ENCODE peak calls at places on chromosomes 5 and 9, in nine cellular contexts. R, F, C, V, L, A, J, B and K are unnamed samples.

GRCh38 chr5:139847091-139847490 is 51.5 kb downstream of the PSD2 start:
- DNase-seq in L (no peak), J (no peak), B (no peak), V (no peak), A (no peak), R (no peak), C (no peak), F (no peak), K (no peak)

GRCh38 chr9:124621371-124622328 is 114.5 kb upstream of the NR5A1 start:
- DNase-seq in V (no peak), B (peak), F (peak), J (no peak), L (no peak), A (no peak), R (no peak), C (no peak), K (peak)

GRCh38 chr5:87074934-87075541 is 192.6 kb upstream of the RASA1 start:
- DNase-seq in A (peak), R (no peak), C (no peak), V (no peak), L (no peak), B (no peak), F (no peak), J (no peak), K (no peak)

GRCh38 chr5:36575367-36575781 is 31.0 kb upstream of the SLC1A3 start:
- DNase-seq in A (no peak), V (no peak), L (no peak), F (peak), J (no peak), B (no peak), C (no peak), R (no peak), K (peak)

GRCh38 chr9:76650692-76651091 is 113.5 kb upstream of the PCA3 start:
- DNase-seq in F (no peak), A (no peak), V (no peak), R (no peak), B (peak), C (no peak), J (no peak), L (no peak), K (no peak)

GRCh38 chr5:126594077-126594476 is 942 bp downstream of the ALDH7A1 start:
- DNase-seq in V (peak), L (no peak), A (no peak), R (no peak), J (no peak), F (peak), B (peak), C (no peak), K (peak)

GRCh38 chr5:33299621-33300208 is 141.1 kb upstream of the TARS1 start:
- DNase-seq in V (peak), B (peak), J (peak), F (peak), A (no peak), C (no peak), R (no peak), L (no peak), K (peak)

GRCh38 chr5:51558682-51559081 is 175.4 kb downstream of the ISL1 start:
- DNase-seq in R (no peak), V (no peak), L (no peak), A (no peak), C (no peak), B (no peak), J (no peak), F (no peak), K (no peak)

GRCh38 chr9:75866273-75866871 is 24.1 kb upstream of the PCSK5 start:
- DNase-seq in J (no peak), L (no peak), V (peak), B (peak), C (no peak), A (peak), F (peak), R (no peak), K (peak)

GRCh38 chr5:123035950-123036390 is 555 bp downstream of the PPIC start:
- DNase-seq in A (no peak), J (no peak), F (peak), R (no peak), V (peak), C (no peak), L (no peak), B (peak), K (peak)

GRCh38 chr5:52692618-52693017 is 95.1 kb upstream of the ITGA1 start:
- DNase-seq in C (no peak), B (peak), J (no peak), A (no peak), V (no peak), R (no peak), L (no peak), F (no peak), K (no peak)

GRCh38 chr9:88551546-88552137 is 16.7 kb downstream of the NXNL2 start:
- DNase-seq in V (no peak), L (no peak), R (no peak), A (no peak), B (no peak), J (no peak), F (no peak), C (no peak), K (no peak)

GRCh38 chr5:27020965-27021364 is 17.4 kb downstream of the CDH9 start:
- DNase-seq in R (no peak), F (peak), A (no peak), V (peak), J (no peak), L (peak), B (peak), C (no peak), K (peak)

GRCh38 chr9:26292943-26293342 is 599.7 kb downstream of the CAAP1 start:
- DNase-seq in F (peak), L (no peak), R (no peak), A (no peak), V (no peak), B (no peak), C (no peak), J (no peak), K (peak)

GRCh38 chr9:14180077-14180941 is 133.6 kb downstream of the NFIB start:
- DNase-seq in B (no peak), V (no peak), R (no peak), J (no peak), C (no peak), L (no peak), A (no peak), F (no peak), K (no peak)

GRCh38 chr9:95458666-95459065 is 58.1 kb downstream of the PTCH1 start:
- DNase-seq in R (no peak), L (no peak), A (no peak), C (no peak), F (peak), J (no peak), V (no peak), B (peak), K (no peak)

GRCh38 chr5:9365501-9365900 is 180.4 kb downstream of the SEMA5A start:
- DNase-seq in F (no peak), J (no peak), A (no peak), R (no peak), L (no peak), B (no peak), V (no peak), C (no peak), K (no peak)

GRCh38 chr5:142792012-142792864 is 22.1 kb downstream of the ARHGAP26 start:
- DNase-seq in R (no peak), V (no peak), C (no peak), L (no peak), B (no peak), J (no peak), F (no peak), A (no peak), K (no peak)

GRCh38 chr9:122125891-122126331 is 32.8 kb upstream of the TTLL11 start:
- DNase-seq in A (no peak), R (no peak), B (no peak), L (no peak), C (no peak), J (no peak), F (peak), V (no peak), K (peak)